ENCODE peak calls at places on chromosome 12, in ten cellular contexts. R is heart left ventricle; F is stimulated activated CD8-positive, alpha-beta memory T cell treated with anti-CD3 and anti-CD28 coated beads, Interleukin-7, amount 100 ng/mL, for 4 hours; L is AG09309; Q is ACHN; W is astrocyte of the spinal cord; A is activated CD4-positive, CD25-positive, alpha-beta regulatory T cell; Y is RWPE1; X is GM12878; M is naive thymus-derived CD8-positive, alpha-beta T cell. Z is an unnamed sample.

GRCh38 chr12:19026637-19027508 is 102.7 kb upstream of the PLEKHA5 start:
- DNase-seq in L (no peak), R (no peak), Y (no peak), W (no peak), M (no peak), F (no peak), Q (no peak), A (no peak), X (no peak), Z (no peak)

GRCh38 chr12:97899956-97900355 is 437.4 kb downstream of the RMST start:
- DNase-seq in R (no peak), Y (no peak), Q (no peak), X (no peak), F (no peak), W (no peak), M (no peak), A (no peak), L (no peak), Z (no peak)

GRCh38 chr12:26629864-26630263 is 203.1 kb downstream of the ITPR2 start:
- DNase-seq in Y (no peak), W (peak), L (no peak), M (no peak), A (no peak), F (no peak), Q (peak), X (no peak), R (no peak), Z (no peak)

GRCh38 chr12:473863-474577 is 14.3 kb downstream of the B4GALNT3 start:
- DNase-seq in X (no peak), Y (no peak), M (no peak), F (no peak), A (no peak), Q (no peak), W (no peak), L (no peak), R (no peak), Z (no peak)

GRCh38 chr12:114967187-114967586 is 283.2 kb upstream of the TBX3 start:
- DNase-seq in X (no peak), M (no peak), Y (no peak), L (no peak), F (no peak), A (no peak), Q (no peak), W (no peak), R (no peak), Z (no peak)

GRCh38 chr12:27711312-27711682 is 665 bp downstream of the MRPS35 start:
- DNase-seq in Q (peak), W (peak), A (no peak), M (no peak), R (no peak), Y (peak), L (no peak), F (no peak), X (no peak), Z (peak)

GRCh38 chr12:106089935-106090334 is 48.8 kb downstream of the NUAK1 start:
- DNase-seq in X (no peak), Y (no peak), W (no peak), F (no peak), A (no peak), M (no peak), R (no peak), Q (no peak), L (no peak), Z (no peak)

GRCh38 chr12:116434155-116435065 is 124.8 kb upstream of the MAP1LC3B2 start:
- DNase-seq in A (no peak), Y (peak), M (no peak), R (peak), X (no peak), Q (peak), F (no peak), W (peak), L (peak), Z (peak)

GRCh38 chr12:57240926-57241555 is 9.9 kb downstream of the STAC3 start:
- DNase-seq in A (no peak), W (no peak), R (no peak), Y (no peak), L (no peak), M (no peak), X (no peak), Q (peak), F (no peak), Z (no peak)

GRCh38 chr12:114439833-114440449 is 34.0 kb upstream of the TBX5 start:
- DNase-seq in W (no peak), Y (no peak), L (no peak), A (no peak), X (no peak), Q (no peak), R (no peak), F (no peak), M (no peak), Z (no peak)

GRCh38 chr12:91722072-91722471 is 423.6 kb downstream of the BTG1 start:
- DNase-seq in Q (no peak), W (no peak), A (no peak), X (no peak), L (no peak), F (no peak), R (no peak), M (no peak), Y (peak), Z (no peak)

GRCh38 chr12:120528861-120529525 is at the start of gene COQ5:
- DNase-seq in A (peak), Q (peak), R (peak), X (no peak), Y (peak), W (peak), L (no peak), M (peak), F (peak), Z (peak)

GRCh38 chr12:121123488-121123887 is 9.2 kb upstream of the P2RX7 start:
- DNase-seq in R (no peak), W (no peak), F (no peak), Y (no peak), M (no peak), Q (no peak), L (no peak), A (no peak), X (no peak), Z (no peak)

GRCh38 chr12:75086086-75087038 is 123.3 kb downstream of the KCNC2 start:
- DNase-seq in Y (no peak), F (no peak), A (no peak), Q (no peak), M (no peak), W (peak), L (no peak), R (no peak), X (no peak), Z (no peak)

GRCh38 chr12:49904601-49905000 is 901 bp upstream of the FAIM2 start:
- DNase-seq in Q (no peak), Y (no peak), R (no peak), A (no peak), W (no peak), M (no peak), L (no peak), X (no peak), F (no peak), Z (no peak)

GRCh38 chr12:106030210-106031175 is 108.3 kb downstream of the NUAK1 start:
- DNase-seq in R (no peak), Y (peak), A (no peak), Q (peak), M (no peak), L (peak), W (peak), X (no peak), F (no peak), Z (peak)

GRCh38 chr12:47145188-47145587 is 65.4 kb upstream of the AMIGO2 start:
- DNase-seq in F (no peak), A (no peak), M (no peak), Y (no peak), L (no peak), Q (no peak), X (no peak), W (no peak), R (no peak), Z (no peak)

GRCh38 chr12:45671254-45671653 is 58.3 kb upstream of the ARID2 start:
- DNase-seq in X (no peak), F (no peak), A (no peak), R (peak), Y (no peak), Q (peak), L (peak), W (peak), M (no peak), Z (no peak)

GRCh38 chr12:25065035-25065434 is 116.1 kb upstream of the BCAT1 start:
- DNase-seq in Y (no peak), Q (no peak), A (no peak), X (no peak), M (no peak), L (no peak), R (no peak), W (no peak), F (no peak), Z (no peak)

GRCh38 chr12:10551375-10551774 is 45.7 kb downstream of the EIF2S3B start:
- DNase-seq in A (no peak), R (no peak), W (no peak), Q (no peak), Y (no peak), L (no peak), X (no peak), M (no peak), F (no peak), Z (no peak)

GRCh38 chr12:6947615-6948014 is 3.5 kb upstream of the PTPN6 start:
- DNase-seq in F (no peak), Q (no peak), M (peak), X (no peak), R (no peak), Y (no peak), A (no peak), L (no peak), W (no peak), Z (no peak)

GRCh38 chr12:6961695-6962284 is 8.7 kb downstream of the PHB2 start:
- DNase-seq in W (peak), L (no peak), X (no peak), Q (peak), A (no peak), Y (peak), R (peak), F (peak), M (peak), Z (no peak)

GRCh38 chr12:127487031-127487430 is 779.9 kb upstream of the TMEM132C start:
- DNase-seq in R (no peak), A (no peak), L (no peak), M (no peak), W (peak), X (no peak), Q (no peak), F (no peak), Y (no peak), Z (no peak)

GRCh38 chr12:122423258-122424165 is 1.0 kb upstream of the CLIP1 start:
- DNase-seq in Q (peak), A (no peak), L (no peak), F (no peak), M (no peak), R (peak), X (no peak), Y (no peak), W (peak), Z (peak)

GRCh38 chr12:118625050-118625675 is 248.8 kb downstream of the SUDS3 start:
- DNase-seq in Q (no peak), X (no peak), Y (no peak), A (no peak), W (no peak), F (no peak), L (no peak), R (peak), M (no peak), Z (no peak)

GRCh38 chr12:94722664-94723063 is 72.3 kb upstream of the TMCC3 start:
- DNase-seq in R (no peak), Y (no peak), M (no peak), A (no peak), Q (peak), F (no peak), L (no peak), W (no peak), X (no peak), Z (no peak)

GRCh38 chr12:59823535-59823934 is 227.7 kb downstream of the SLC16A7 start:
- DNase-seq in W (no peak), Q (no peak), Y (no peak), X (no peak), A (no peak), F (no peak), R (no peak), M (no peak), L (no peak), Z (no peak)

GRCh38 chr12:33588082-33588712 is 148.6 kb upstream of the SYT10 start:
- DNase-seq in R (no peak), Q (no peak), Y (peak), L (no peak), W (peak), M (no peak), X (no peak), F (no peak), A (no peak), Z (peak)

GRCh38 chr12:9604288-9604687 is 3.4 kb downstream of the KLRB1 start:
- DNase-seq in L (no peak), Y (no peak), X (no peak), M (no peak), F (no peak), R (no peak), Q (no peak), W (no peak), A (no peak), Z (no peak)

GRCh38 chr12:108403952-108404351 is 64.8 kb upstream of the CMKLR1 start:
- DNase-seq in L (no peak), F (no peak), R (no peak), Y (peak), A (no peak), Q (peak), X (no peak), M (no peak), W (no peak), Z (no peak)

GRCh38 chr12:124527861-124528561 is 39.4 kb downstream of the NCOR2 start:
- DNase-seq in L (no peak), Q (no peak), R (no peak), A (no peak), X (no peak), F (no peak), M (no peak), W (peak), Y (no peak), Z (no peak)

GRCh38 chr12:1845010-1845409 is 24.6 kb downstream of the LRTM2 start:
- DNase-seq in Q (no peak), Y (no peak), F (no peak), X (no peak), W (no peak), A (no peak), L (no peak), R (peak), M (peak), Z (no peak)

GRCh38 chr12:3077572-3078081 is 448 bp downstream of the TSPAN9 start:
- DNase-seq in L (no peak), W (peak), Y (peak), X (no peak), F (no peak), R (peak), Q (peak), A (no peak), M (no peak), Z (peak)

GRCh38 chr12:110698171-110698902 is 9.4 kb upstream of the HVCN1 start:
- DNase-seq in L (peak), A (peak), Y (peak), M (peak), F (peak), R (peak), W (peak), X (peak), Q (peak), Z (peak)